ENCODE peak calls at places on chromosomes 5 and 9, in six cellular contexts. R is lower lobe of right lung, S is neural progenitor cell, F is lower leg skin, P is neural crest cell, J is PC-9. D is an unnamed sample.

GRCh38 chr9:111356567-111357244 is 26.7 kb upstream of the OR2K2 start:
- DNase-seq in R (no peak), S (peak; percentile 14), F (no peak), P (no peak), J (peak; percentile 70), D (no peak)

GRCh38 chr9:85377751-85378289 is 363.9 kb downstream of the AGTPBP1 start:
- DNase-seq in R (no peak), S (no peak), F (no peak), P (no peak), J (no peak), D (no peak)

GRCh38 chr5:132663771-132664695 is 6.1 kb downstream of the IL13 start:
- DNase-seq in R (no peak), S (no peak), F (no peak), P (no peak), J (no peak), D (no peak)

GRCh38 chr5:65255294-65255693 is 226.4 kb downstream of the ADAMTS6 start:
- DNase-seq in R (no peak), S (no peak), F (no peak), P (no peak), J (no peak), D (no peak)

GRCh38 chr5:150298701-150299451 is 3.8 kb downstream of the ARSI start:
- DNase-seq in R (no peak), S (peak; percentile 24), F (no peak), P (no peak), J (no peak), D (no peak)

GRCh38 chr9:113999256-114000062 is 78.6 kb downstream of the AMBP start:
- DNase-seq in R (no peak), S (no peak), F (peak; percentile 83), P (no peak), J (no peak), D (no peak)

GRCh38 chr5:33631786-33632185 is 191.0 kb downstream of the TARS1 start:
- DNase-seq in R (no peak), S (no peak), F (no peak), P (no peak), J (peak; percentile 25), D (no peak)

GRCh38 chr5:39224196-39224754 is 4.9 kb upstream of the FYB1 start:
- DNase-seq in R (peak; percentile 55), S (peak; percentile 33), F (no peak), P (no peak), J (peak; percentile 70), D (no peak)

GRCh38 chr5:125142439-125142838 is 396.0 kb upstream of the ZNF608 start:
- DNase-seq in R (no peak), S (no peak), F (no peak), P (no peak), J (no peak), D (no peak)

GRCh38 chr5:32712463-32713395 is 1.6 kb downstream of the NPR3 start:
- DNase-seq in R (no peak), S (peak; percentile 61), F (no peak), P (peak; percentile 2), J (no peak), D (no peak)

GRCh38 chr5:10286552-10287227 is 21.0 kb downstream of the CMBL start:
- DNase-seq in R (no peak), S (no peak), F (no peak), P (no peak), J (peak; percentile 21), D (no peak)

GRCh38 chr5:134138416-134139376 is 24.2 kb downstream of the TCF7 start:
- DNase-seq in R (peak; percentile 30), S (no peak), F (peak; percentile 84), P (no peak), J (peak; percentile 64), D (no peak)

GRCh38 chr9:93676310-93677054 is 100.1 kb downstream of the PHF2 start:
- DNase-seq in R (peak; percentile 37), S (no peak), F (peak; percentile 78), P (no peak), J (no peak), D (peak; percentile 3)

GRCh38 chr5:91556-92263 is at the start of gene PLEKHG4B:
- DNase-seq in R (no peak), S (peak; percentile 93), F (peak; percentile 71), P (peak; percentile 65), J (no peak), D (peak; percentile 52)

GRCh38 chr5:134026521-134027202 is 21.9 kb upstream of the VDAC1 start:
- DNase-seq in R (no peak), S (peak; percentile 83), F (no peak), P (no peak), J (peak; percentile 80), D (peak; percentile 64)

GRCh38 chr9:123399803-123400378 is 43.9 kb downstream of the CRB2 start:
- DNase-seq in R (no peak), S (peak; percentile 50), F (no peak), P (peak; percentile 55), J (no peak), D (peak; percentile 72)

GRCh38 chr9:706606-707451 is 134.7 kb upstream of the DMRT1 start:
- DNase-seq in R (peak; percentile 80), S (peak; percentile 53), F (peak; percentile 96), P (peak; percentile 34), J (peak; percentile 50), D (peak; percentile 45)

GRCh38 chr9:37200572-37201005 is 80.2 kb downstream of the ZCCHC7 start:
- DNase-seq in R (no peak), S (no peak), F (no peak), P (no peak), J (peak; percentile 43), D (no peak)

GRCh38 chr9:113989781-113990569 is 88.1 kb downstream of the AMBP start:
- DNase-seq in R (no peak), S (no peak), F (no peak), P (no peak), J (no peak), D (no peak)

GRCh38 chr9:134844821-134845220 is 35.8 kb upstream of the FCN2 start:
- DNase-seq in R (no peak), S (no peak), F (no peak), P (no peak), J (no peak), D (no peak)

GRCh38 chr9:112753725-112754124 is 3.2 kb downstream of the SNX30 start:
- DNase-seq in R (no peak), S (no peak), F (peak; percentile 48), P (no peak), J (peak; percentile 86), D (no peak)

GRCh38 chr5:168085321-168086040 is 206.0 kb upstream of the WWC1 start:
- DNase-seq in R (no peak), S (no peak), F (no peak), P (no peak), J (no peak), D (no peak)

GRCh38 chr9:107542401-107542800 is 52.8 kb upstream of the KLF4 start:
- DNase-seq in R (no peak), S (no peak), F (no peak), P (no peak), J (no peak), D (no peak)

GRCh38 chr5:76617229-76617628 is 6.0 kb downstream of the F2RL2 start:
- DNase-seq in R (no peak), S (no peak), F (no peak), P (no peak), J (no peak), D (no peak)

DNA sequence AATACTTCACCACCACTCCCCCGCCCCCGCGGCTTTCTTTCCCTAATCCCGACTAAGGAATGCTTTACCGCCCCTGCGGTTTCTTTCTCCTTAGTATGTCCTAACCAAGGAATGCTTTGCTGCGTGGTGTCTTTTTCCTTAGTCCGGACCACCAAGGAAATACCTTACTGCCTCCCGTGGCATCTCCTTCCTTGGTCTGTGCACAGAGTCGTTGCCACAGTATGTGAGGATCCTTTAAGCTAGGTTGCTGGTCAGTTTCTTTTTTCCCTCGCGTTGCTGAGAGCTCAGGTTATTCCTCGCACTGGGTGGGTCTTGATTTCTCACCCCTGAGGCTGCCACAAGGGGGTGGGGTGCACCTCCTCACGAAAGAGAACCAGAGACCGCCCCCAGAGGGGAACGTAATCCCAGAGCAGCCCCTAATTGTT is 309.4 kb downstream of the NR3C1 start:
- DNase-seq in R (no peak), S (peak; percentile 92), F (no peak), P (peak; percentile 9), J (no peak), D (peak; percentile 37)
- TF ChIP-seq CTCF in R (no peak), S (peak; percentile 50), F (no peak), P (peak; percentile 40), J (no peak), D (no peak)

DNA sequence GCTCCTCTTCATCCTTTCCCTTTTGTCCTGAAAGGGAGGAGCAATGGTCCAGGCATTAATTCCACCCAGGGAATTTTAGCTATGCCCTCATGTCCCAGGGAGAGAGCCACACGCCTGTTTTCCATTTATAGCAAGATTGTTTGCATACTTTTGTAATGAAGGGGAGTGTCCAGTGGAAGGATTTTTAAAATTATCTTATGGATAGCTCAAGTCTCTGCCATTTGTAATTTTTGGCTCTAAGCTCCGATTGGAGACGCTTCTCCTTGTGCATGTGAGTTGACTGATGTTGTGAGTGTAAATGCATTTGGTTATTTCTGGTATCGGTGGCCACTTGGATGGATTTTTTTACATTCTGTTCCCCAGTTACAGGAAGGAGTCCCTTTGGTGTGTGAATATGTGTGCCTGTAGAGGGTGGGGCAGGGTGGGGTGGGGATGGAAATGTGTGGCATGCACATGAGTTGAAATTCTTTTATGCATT is 7.2 kb upstream of the RPL26L1 start:
- DNase-seq in R (no peak), S (no peak), F (no peak), P (no peak), J (no peak), D (no peak)
- TF ChIP-seq CTCF in R (no peak), S (no peak), F (no peak), P (no peak), J (no peak), D (no peak)

DNA sequence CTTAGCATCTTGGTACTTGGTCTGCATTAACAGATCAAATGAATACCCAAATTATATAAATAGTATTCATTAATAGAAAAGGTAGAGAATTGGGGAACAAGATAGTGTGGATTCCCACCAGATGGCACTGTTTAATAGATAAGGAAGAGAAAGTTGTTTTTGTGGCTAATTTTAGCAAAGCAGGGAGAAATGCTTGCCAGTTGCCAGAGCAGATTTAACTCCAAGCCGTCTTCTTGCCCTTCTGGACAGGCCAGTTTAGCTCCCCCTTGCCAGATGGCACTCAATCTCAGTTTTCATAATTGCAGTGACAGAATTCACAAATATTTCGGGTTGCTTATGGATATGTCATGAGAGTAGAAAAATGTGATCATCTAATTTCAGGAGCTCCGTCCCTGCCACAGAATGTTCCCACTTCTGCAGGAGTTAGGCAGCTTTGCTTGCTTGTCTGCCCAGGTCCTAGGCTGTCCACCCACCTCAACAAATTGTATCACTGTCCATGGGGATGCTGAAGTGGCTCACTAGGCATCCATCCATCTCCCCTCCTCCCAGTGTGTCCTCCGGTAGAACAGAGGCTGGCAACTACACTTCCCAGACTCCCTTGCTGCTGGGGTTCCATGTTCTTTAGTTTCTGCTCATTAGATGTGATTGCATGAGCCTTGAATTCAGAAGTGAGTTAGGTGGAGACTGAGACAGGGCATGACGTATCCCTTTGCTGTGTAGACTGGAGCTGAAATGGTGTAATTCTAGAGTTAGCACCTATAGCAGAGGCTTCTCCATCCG is 11.8 kb upstream of the HEXB start:
- DNase-seq in R (no peak), S (peak; percentile 45), F (no peak), P (no peak), J (peak; percentile 66), D (no peak)
- TF ChIP-seq CTCF in R (peak; percentile 44), S (peak; percentile 55), F (no peak), P (peak; percentile 63), J (peak; percentile 63), D (no peak)

DNA sequence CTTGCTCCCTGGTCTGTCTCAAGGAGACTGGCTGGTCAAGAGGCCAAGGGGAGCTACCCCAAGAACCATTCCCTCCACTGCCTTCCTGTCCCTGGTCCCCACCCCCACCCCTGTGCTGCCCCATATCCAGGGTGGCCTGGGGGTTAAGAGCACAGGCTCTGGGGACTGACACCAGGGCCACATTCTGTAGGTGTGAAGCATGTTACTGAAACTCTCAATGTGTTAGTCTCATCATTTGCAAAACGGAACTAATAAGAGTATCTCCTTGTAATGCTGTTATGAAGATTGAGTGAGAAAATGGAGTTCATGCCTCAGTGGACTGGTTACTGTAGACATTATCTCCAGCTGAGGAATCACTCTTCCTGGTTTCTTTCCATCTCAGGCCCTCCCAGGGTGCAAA is 84.1 kb upstream of the ARAP3 start:
- DNase-seq in R (no peak), S (no peak), F (no peak), P (no peak), J (no peak), D (no peak)
- TF ChIP-seq CTCF in R (no peak), S (no peak), F (no peak), P (no peak), J (no peak), D (no peak)